ENCODE peak calls at places on chromosomes 12 and 14, in seven cellular contexts. J is NCI-H69, P is dermis blood vessel endothelial cell, F is cardiac fibroblast, N is MCF 10A, L is NCI-H1694, I is HCEC 1CT. W is an unnamed sample.

GRCh38 chr14:105028251-105028927 is 7.5 kb upstream of the CDCA4 start:
- DNase-seq in J (no peak), P (no peak), F (no peak), N (no peak), L (no peak), I (no peak), W (no peak)

GRCh38 chr12:76375470-76375869 is 27.3 kb upstream of the BBS10 start:
- DNase-seq in J (no peak), P (no peak), F (no peak), N (no peak), L (no peak), I (peak), W (no peak)

GRCh38 chr14:91126761-91127160 is 12.9 kb downstream of the DGLUCY start:
- DNase-seq in J (no peak), P (no peak), F (no peak), N (no peak), L (no peak), I (no peak), W (no peak)

GRCh38 chr12:64491718-64492117 is 39.8 kb downstream of the TBK1 start:
- DNase-seq in J (no peak), P (no peak), F (no peak), N (no peak), L (no peak), I (no peak), W (no peak)

GRCh38 chr12:69052613-69053408 is 119.8 kb upstream of the CPM start:
- DNase-seq in J (no peak), P (peak), F (peak), N (peak), L (no peak), I (peak), W (no peak)

GRCh38 chr12:15733136-15733535 is 56.1 kb downstream of the EPS8 start:
- DNase-seq in J (no peak), P (no peak), F (no peak), N (no peak), L (no peak), I (no peak), W (no peak)

GRCh38 chr14:81162941-81163340 is 57.8 kb downstream of the GTF2A1 start:
- DNase-seq in J (no peak), P (no peak), F (peak), N (peak), L (no peak), I (peak), W (no peak)

GRCh38 chr12:4273651-4274395 is at the start of gene CCND2:
- DNase-seq in J (peak), P (peak), F (peak), N (peak), L (no peak), I (peak), W (no peak)

GRCh38 chr12:93256258-93256969 is 121.3 kb upstream of the NUDT4 start:
- DNase-seq in J (no peak), P (no peak), F (peak), N (no peak), L (no peak), I (no peak), W (no peak)

GRCh38 chr14:93663317-93663716 is 125.0 kb downstream of the PRIMA1 start:
- DNase-seq in J (no peak), P (no peak), F (no peak), N (no peak), L (no peak), I (no peak), W (no peak)

GRCh38 chr12:121933522-121934317 is 15.3 kb downstream of the CFAP251 start:
- DNase-seq in J (no peak), P (no peak), F (peak), N (peak), L (no peak), I (no peak), W (no peak)

GRCh38 chr12:58491296-58491695 is 429.0 kb downstream of the LRIG3 start:
- DNase-seq in J (peak), P (no peak), F (peak), N (no peak), L (no peak), I (no peak), W (no peak)

GRCh38 chr12:62625238-62625637 is 158.6 kb downstream of the MON2 start:
- DNase-seq in J (no peak), P (no peak), F (peak), N (peak), L (no peak), I (no peak), W (no peak)

GRCh38 chr14:101947904-101948665 is 16.3 kb upstream of the DYNC1H1 start:
- DNase-seq in J (peak), P (peak), F (peak), N (peak), L (peak), I (peak), W (peak)

GRCh38 chr12:64946132-64946829 is 121.8 kb downstream of the TBC1D30 start:
- DNase-seq in J (peak), P (peak), F (peak), N (no peak), L (no peak), I (no peak), W (no peak)

GRCh38 chr12:80632835-80633234 is 74.6 kb upstream of the MYF6 start:
- DNase-seq in J (peak), P (peak), F (no peak), N (peak), L (no peak), I (peak), W (no peak)

GRCh38 chr14:100384819-100385813 is 62.0 kb downstream of the SLC25A47 start:
- DNase-seq in J (peak), P (peak), F (peak), N (peak), L (peak), I (peak), W (peak)

GRCh38 chr12:29726321-29726692 is 57.4 kb downstream of the TMTC1 start:
- DNase-seq in J (peak), P (peak), F (peak), N (peak), L (no peak), I (peak), W (no peak)

GRCh38 chr12:119235352-119235751 is 56.6 kb downstream of the HSPB8 start:
- DNase-seq in J (peak), P (no peak), F (no peak), N (no peak), L (no peak), I (no peak), W (no peak)

GRCh38 chr12:116962783-116963356 is 52.1 kb downstream of the FBXW8 start:
- DNase-seq in J (no peak), P (no peak), F (no peak), N (no peak), L (no peak), I (no peak), W (no peak)

GRCh38 chr12:7431993-7432685 is 11.8 kb downstream of the CD163L1 start:
- DNase-seq in J (no peak), P (no peak), F (no peak), N (peak), L (no peak), I (peak), W (no peak)

GRCh38 chr12:49534806-49535278 is 4.0 kb upstream of the KCNH3 start:
- DNase-seq in J (peak), P (no peak), F (no peak), N (no peak), L (no peak), I (no peak), W (no peak)

GRCh38 chr14:103520657-103521437 is 1.8 kb downstream of the CKB start:
- DNase-seq in J (peak), P (peak), F (peak), N (peak), L (peak), I (peak), W (no peak)

GRCh38 chr12:45991289-45992249 is 1.2 kb upstream of the SCAF11 start:
- DNase-seq in J (peak), P (peak), F (peak), N (peak), L (peak), I (peak), W (peak)

GRCh38 chr14:67856806-67857205 is 37.2 kb downstream of the RAD51B start:
- DNase-seq in J (no peak), P (no peak), F (no peak), N (no peak), L (no peak), I (no peak), W (no peak)

GRCh38 chr14:63544641-63545234 is 1.6 kb upstream of the PPP2R5E start:
- DNase-seq in J (peak), P (peak), F (peak), N (peak), L (no peak), I (peak), W (no peak)

GRCh38 chr14:89252887-89253532 is 164.0 kb downstream of the FOXN3 start:
- DNase-seq in J (peak), P (peak), F (peak), N (peak), L (no peak), I (no peak), W (no peak)

GRCh38 chr12:132446535-132447326 is 43.2 kb upstream of the FBRSL1 start:
- DNase-seq in J (no peak), P (no peak), F (no peak), N (no peak), L (no peak), I (no peak), W (no peak)

GRCh38 chr14:96017882-96018281 is 21.3 kb upstream of the C14orf132 start:
- DNase-seq in J (no peak), P (no peak), F (no peak), N (no peak), L (no peak), I (no peak), W (no peak)

GRCh38 chr14:86022031-86022629 is 492.2 kb downstream of the FLRT2 start:
- DNase-seq in J (no peak), P (no peak), F (no peak), N (no peak), L (no peak), I (peak), W (no peak)

GRCh38 chr14:63656194-63656593 is 14.5 kb upstream of the WDR89 start:
- DNase-seq in J (peak), P (no peak), F (no peak), N (no peak), L (no peak), I (no peak), W (no peak)

GRCh38 chr12:85057370-85057963 is 21.3 kb downstream of the LRRIQ1 start:
- DNase-seq in J (peak), P (peak), F (peak), N (peak), L (peak), I (peak), W (peak)

GRCh38 chr14:65772901-65773574 is 360.5 kb downstream of the FUT8 start:
- DNase-seq in J (no peak), P (no peak), F (peak), N (no peak), L (no peak), I (no peak), W (no peak)

GRCh38 chr12:131944601-131945251 is 5.0 kb upstream of the EP400 start:
- DNase-seq in J (no peak), P (no peak), F (no peak), N (no peak), L (no peak), I (no peak), W (no peak)

GRCh38 chr12:108939594-108939993 is 59.7 kb downstream of the DAO start:
- DNase-seq in J (peak), P (peak), F (peak), N (peak), L (no peak), I (no peak), W (no peak)

GRCh38 chr14:39581474-39581873 is 149.2 kb upstream of the FBXO33 start:
- DNase-seq in J (peak), P (no peak), F (no peak), N (peak), L (peak), I (no peak), W (peak)